ENCODE peak calls at places on chromosomes 6 and 20, in seven cellular contexts. Q, R, N, X, Y, M and J are unnamed samples.

GRCh38 chr20:17990278-17990972 is 21.6 kb downstream of the MGME1 start:
- DNase-seq in M (no peak), N (no peak), R (no peak), Q (no peak), X (no peak), Y (no peak), J (no peak)

GRCh38 chr6:74491844-74492374 is 713.9 kb downstream of the COL12A1 start:
- DNase-seq in N (no peak), Q (no peak), R (no peak), M (no peak), Y (no peak), X (no peak), J (no peak)

GRCh38 chr6:42339991-42340401 is 111.7 kb downstream of the TRERF1 start:
- DNase-seq in N (no peak), X (no peak), Q (no peak), M (no peak), Y (no peak), R (no peak), J (no peak)

GRCh38 chr6:711925-712324 is 19.0 kb upstream of the EXOC2 start:
- DNase-seq in R (no peak), Y (no peak), Q (no peak), M (no peak), N (no peak), X (no peak), J (no peak)

GRCh38 chr6:76441850-76442249 is 369.4 kb upstream of the IMPG1 start:
- DNase-seq in X (no peak), Q (no peak), Y (peak; percentile 36), M (no peak), N (no peak), R (no peak), J (no peak)

GRCh38 chr6:56570434-56571359 is 72.0 kb downstream of the DST start:
- DNase-seq in Y (peak; percentile 34), R (no peak), Q (no peak), X (no peak), N (no peak), M (no peak), J (no peak)

GRCh38 chr20:42741906-42742305 is 447.8 kb downstream of the PTPRT start:
- DNase-seq in Y (no peak), N (no peak), R (no peak), Q (no peak), M (no peak), X (no peak), J (no peak)

GRCh38 chr6:114108119-114109002 is 137.4 kb upstream of the HDAC2 start:
- DNase-seq in X (no peak), Y (peak; percentile 81), M (peak; percentile 89), Q (peak; percentile 53), R (peak; percentile 57), N (peak; percentile 78), J (no peak)

GRCh38 chr20:8216375-8217200 is 84.5 kb downstream of the PLCB1 start:
- DNase-seq in R (no peak), M (no peak), N (no peak), Q (no peak), Y (no peak), X (no peak), J (no peak)

GRCh38 chr6:25312034-25312620 is 33.0 kb downstream of the CARMIL1 start:
- DNase-seq in X (no peak), N (no peak), Q (no peak), R (no peak), Y (no peak), M (no peak), J (no peak)

GRCh38 chr6:51118754-51119153 is 300.1 kb downstream of the TFAP2B start:
- DNase-seq in Q (no peak), X (no peak), R (no peak), M (no peak), Y (no peak), N (no peak), J (no peak)

GRCh38 chr6:69866351-69867074 is at the start of gene COL19A1:
- DNase-seq in X (no peak), Y (peak; percentile 51), Q (peak; percentile 32), M (peak; percentile 47), N (no peak), R (peak; percentile 24), J (peak; percentile 6)

GRCh38 chr20:43448748-43449535 is 8.8 kb upstream of the SRSF6 start:
- DNase-seq in Y (peak; percentile 59), R (no peak), N (peak; percentile 41), X (peak; percentile 28), Q (peak; percentile 26), M (peak; percentile 64), J (peak; percentile 46)

GRCh38 chr6:38943964-38944363 is 104.6 kb upstream of the GLP1R start:
- DNase-seq in N (no peak), Y (no peak), X (no peak), R (no peak), Q (no peak), M (no peak), J (no peak)

GRCh38 chr6:116564921-116565872 is 6.1 kb upstream of the RWDD1 start:
- DNase-seq in N (no peak), X (no peak), M (peak; percentile 27), R (peak; percentile 23), Y (no peak), Q (no peak), J (peak; percentile 9)

GRCh38 chr6:43436577-43437282 is 9.4 kb downstream of the ABCC10 start:
- DNase-seq in X (no peak), R (no peak), Q (no peak), M (no peak), Y (peak; percentile 67), N (peak; percentile 61), J (no peak)

GRCh38 chr6:56795852-56796532 is 153.3 kb upstream of the DST start:
- DNase-seq in X (no peak), N (no peak), Y (no peak), R (no peak), Q (no peak), M (no peak), J (no peak)

GRCh38 chr20:60371456-60371855 is 413.2 kb downstream of the CDH26 start:
- DNase-seq in Q (no peak), Y (no peak), R (no peak), N (no peak), M (no peak), X (no peak), J (no peak)

GRCh38 chr6:19802656-19803055 is 34.5 kb upstream of the ID4 start:
- DNase-seq in M (no peak), Y (no peak), R (no peak), Q (no peak), N (no peak), X (no peak), J (no peak)

GRCh38 chr6:139278190-139278589 is 13.6 kb downstream of the TXLNB start:
- DNase-seq in M (no peak), R (no peak), Y (no peak), X (no peak), N (no peak), Q (no peak), J (no peak)

GRCh38 chr6:9250852-9251251 is 815.5 kb upstream of the SLC35B3 start:
- DNase-seq in M (peak; percentile 26), Y (peak; percentile 68), R (no peak), X (no peak), Q (peak; percentile 59), N (peak; percentile 35), J (no peak)

DNA sequence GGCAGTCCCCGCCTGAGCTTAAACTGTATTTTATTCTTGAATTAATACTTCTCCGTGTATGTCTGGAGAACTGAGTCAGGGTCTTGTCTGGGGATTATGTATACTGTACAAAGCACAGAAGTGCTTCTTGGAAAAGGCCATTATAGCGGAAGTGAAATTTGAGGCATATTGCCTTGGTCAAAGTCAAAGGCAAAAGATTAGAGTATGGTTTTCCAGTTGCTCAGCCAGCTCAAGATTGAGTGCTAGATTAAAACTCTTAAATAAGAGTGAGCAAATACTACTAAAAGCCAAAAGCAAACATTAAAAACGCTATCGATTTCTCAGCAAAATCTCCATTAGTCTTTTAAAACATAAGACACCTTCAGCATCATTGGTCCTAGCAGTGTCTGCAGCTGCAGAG is 207.7 kb upstream of the MAN1A1 start:
- DNase-seq in N (no peak), X (no peak), R (no peak), M (no peak), Y (no peak), Q (no peak), J (no peak)
- H3K27ac ChIP-seq in N (no peak overlapping the region), X (no peak overlapping the region), R (no peak overlapping the region), M (no peak overlapping the region), Y (no peak overlapping the region), Q (no peak overlapping the region), J (no peak overlapping the region)

DNA sequence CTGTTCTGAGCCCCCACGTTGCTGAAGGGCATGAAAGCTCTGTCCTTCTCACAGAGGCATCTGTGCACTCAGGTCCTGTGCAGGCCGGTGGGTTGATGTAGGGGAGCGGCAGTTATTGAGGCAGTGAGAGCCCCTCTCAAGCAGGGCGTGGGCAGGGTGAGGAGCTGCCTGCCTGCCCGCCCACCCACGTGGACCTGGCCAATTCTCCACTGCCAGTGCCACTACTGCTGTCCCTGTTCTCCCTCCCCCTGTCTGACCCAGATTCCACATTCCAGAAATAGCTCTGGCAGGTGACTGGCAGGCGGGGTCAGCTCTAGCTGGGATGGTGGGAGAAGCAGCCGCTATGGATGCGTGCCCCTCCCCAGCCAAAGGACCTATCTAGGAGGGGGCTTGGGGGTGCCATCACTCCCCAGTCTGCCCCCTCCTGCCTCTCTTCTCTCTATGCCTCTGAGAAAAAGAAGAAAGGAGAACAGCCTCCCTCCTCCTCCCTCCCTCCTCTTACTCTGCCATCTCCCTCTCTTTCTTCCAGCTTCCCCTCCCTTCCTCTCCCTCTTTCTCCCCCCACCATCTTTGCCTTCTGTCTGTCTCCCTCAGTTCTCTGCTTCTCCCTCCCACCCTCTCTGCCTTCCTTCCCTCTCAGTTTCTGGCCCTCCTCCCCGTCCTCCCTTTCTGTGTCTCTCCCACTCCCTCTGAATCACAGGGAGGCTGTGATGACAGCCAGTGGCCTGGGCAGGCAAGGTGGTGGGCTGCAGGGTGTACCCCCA is 86.5 kb upstream of the MYL9 start:
- DNase-seq in X (no peak), N (no peak), R (peak; percentile 38), Y (peak; percentile 82), Q (peak; percentile 64), M (peak; percentile 79), J (no peak)
- H3K27ac ChIP-seq in X (no peak overlapping the region), N (no peak overlapping the region), R (peak overlapping the region; percentile 42), Y (peak overlapping the region; percentile 83), Q (peak overlapping the region; percentile 75), M (peak overlapping the region; percentile 55), J (no peak overlapping the region)

DNA sequence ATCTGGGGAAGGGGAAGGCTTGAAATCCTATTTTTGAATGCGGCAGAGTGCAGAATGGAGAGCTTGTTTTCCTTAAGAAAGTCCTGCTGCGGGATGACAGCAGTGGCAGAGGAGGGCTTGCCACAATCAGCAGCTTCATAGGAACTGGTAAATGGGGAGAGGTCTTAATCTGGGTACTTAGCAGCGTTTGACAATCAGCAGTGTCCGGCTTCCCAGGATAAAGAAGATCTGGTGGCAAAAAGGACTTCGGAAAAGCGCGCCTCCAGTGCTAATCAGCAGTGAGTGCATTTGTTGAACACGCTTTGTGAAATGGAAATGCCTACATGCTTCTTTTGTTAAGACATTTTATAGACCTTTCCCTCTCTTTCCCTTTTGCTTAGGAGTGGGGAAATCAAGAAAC is 735.7 kb downstream of the QKI start:
- DNase-seq in N (no peak), X (no peak), Y (no peak), R (no peak), M (no peak), Q (peak; percentile 15), J (no peak)
- H3K27ac ChIP-seq in N (no peak overlapping the region), X (no peak overlapping the region), Y (no peak overlapping the region), R (no peak overlapping the region), M (no peak overlapping the region), Q (peak overlapping the region; percentile 89), J (no peak overlapping the region)

DNA sequence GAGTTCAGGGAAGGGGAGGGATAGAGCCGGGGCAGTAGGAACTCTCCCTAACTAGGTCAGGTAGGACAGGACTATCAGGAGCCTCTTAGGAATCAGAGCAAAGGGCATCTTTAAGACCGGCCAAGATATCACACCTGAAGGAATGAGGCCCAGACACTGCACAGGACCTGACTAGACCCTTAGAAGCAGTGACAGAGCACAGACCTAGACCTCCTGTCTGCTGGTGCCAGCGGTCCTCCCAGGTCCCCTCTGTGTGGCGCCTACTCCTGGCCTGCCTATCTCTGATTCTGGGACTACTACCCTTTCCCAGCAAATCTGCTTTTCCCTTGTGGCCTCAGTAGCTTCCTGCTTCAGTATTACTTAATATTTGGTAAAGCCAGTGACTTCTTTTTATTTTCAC is 9.0 kb upstream of the TREML2 start:
- DNase-seq in R (no peak), Q (no peak), X (no peak), Y (no peak), M (no peak), N (no peak), J (no peak)
- H3K27ac ChIP-seq in R (no peak overlapping the region), Q (no peak overlapping the region), X (no peak overlapping the region), Y (no peak overlapping the region), M (no peak overlapping the region), N (no peak overlapping the region), J (no peak overlapping the region)